ENCODE peak calls at places on chromosomes 3 and 15, in seven cellular contexts. F is psoas muscle, Z is right lobe of liver, D is heart left ventricle, G is hepatocyte, Y is tibial nerve, Q is testis. A is an unnamed sample. For H3K4me1, the result is how much of the 10 kb centered on the place peaks cover.

GRCh38 chr15:55687792-55688191 is 55.2 kb downstream of the PRTG start:
- DNase-seq in F (no peak), Z (no peak), D (no peak), G (no peak), Y (no peak), Q (no peak), A (no peak)

GRCh38 chr3:194521514-194522260 is 34.9 kb upstream of the ATP13A3 start:
- DNase-seq in F (no peak), Z (no peak), D (no peak), G (no peak), Y (no peak), Q (no peak), A (no peak)

GRCh38 chr3:58608648-58609047 is 31.5 kb upstream of the FAM107A start:
- DNase-seq in F (no peak), Z (no peak), D (peak), G (no peak), Y (no peak), Q (no peak), A (no peak)

GRCh38 chr3:151976211-151977050 is 103.0 kb downstream of the SUCNR1 start:
- DNase-seq in F (no peak), Z (no peak), D (no peak), G (peak), Y (no peak), Q (no peak), A (no peak)

GRCh38 chr3:78079514-78079913 is 1039.6 kb downstream of the ROBO2 start:
- DNase-seq in F (no peak), Z (no peak), D (no peak), G (no peak), Y (no peak), Q (no peak), A (no peak)

GRCh38 chr3:170171563-170171962 is 10.0 kb downstream of the PHC3 start:
- DNase-seq in F (no peak), Z (no peak), D (no peak), G (no peak), Y (no peak), Q (no peak), A (no peak)

GRCh38 chr3:195698325-195699147 is 22.2 kb upstream of the MUC20 start:
- DNase-seq in F (no peak), Z (no peak), D (no peak), G (no peak), Y (no peak), Q (no peak), A (no peak)

GRCh38 chr3:128567705-128568356 is 74.8 kb upstream of the GATA2 start:
- DNase-seq in F (no peak), Z (no peak), D (no peak), G (no peak), Y (no peak), Q (no peak), A (no peak)

GRCh38 chr15:58931985-58932384 is 1.5 kb downstream of the SLTM start:
- DNase-seq in F (no peak), Z (no peak), D (no peak), G (peak), Y (no peak), Q (peak), A (no peak)

GRCh38 chr3:119627461-119627860 is 29.8 kb downstream of the PLA1A start:
- DNase-seq in F (no peak), Z (no peak), D (peak), G (no peak), Y (no peak), Q (no peak), A (no peak)

GRCh38 chr3:194855025-194855391 is 169.3 kb downstream of the FAM43A start:
- DNase-seq in F (no peak), Z (no peak), D (no peak), G (no peak), Y (no peak), Q (no peak), A (no peak)

GRCh38 chr3:106068795-106069194 is 200.0 kb upstream of the CBLB start:
- DNase-seq in F (no peak), Z (no peak), D (no peak), G (no peak), Y (no peak), Q (no peak), A (no peak)

GRCh38 chr3:185677146-185677829 is 91.2 kb downstream of the SENP2 start:
- DNase-seq in F (no peak), Z (no peak), D (no peak), G (peak), Y (no peak), Q (no peak), A (no peak)

DNA sequence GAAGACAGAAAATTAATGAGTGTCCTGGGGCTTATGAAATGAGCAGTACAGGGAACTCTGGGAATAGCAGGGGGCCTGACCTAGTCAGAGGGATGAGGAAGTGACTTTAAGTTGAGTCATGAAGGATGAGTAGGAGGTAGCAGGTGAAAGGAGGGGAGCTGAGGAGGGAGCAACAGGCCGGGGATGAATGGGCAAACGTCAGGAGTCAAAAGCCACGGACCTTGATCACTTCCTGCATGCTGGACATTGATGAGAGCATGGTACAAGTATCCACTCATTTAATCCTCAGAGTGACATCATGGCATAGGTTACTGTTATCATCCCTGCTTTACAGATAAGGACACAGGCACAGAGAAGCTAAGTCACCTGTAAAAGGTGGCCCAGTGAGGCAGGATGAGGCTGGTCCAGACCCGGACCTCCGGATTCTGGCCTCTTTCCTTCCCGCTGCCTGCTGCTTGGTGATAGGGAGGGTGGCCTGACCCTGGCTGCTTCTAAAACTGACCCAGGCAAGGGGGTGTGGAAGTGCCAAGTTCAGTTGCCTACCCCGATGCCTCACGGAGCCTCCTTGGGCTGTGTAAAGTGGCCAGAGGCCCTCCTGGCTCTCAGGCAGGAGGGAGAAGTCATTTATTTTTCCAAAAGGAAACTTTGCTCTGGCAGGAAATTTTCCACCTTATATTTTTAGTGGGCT is 7.6 kb downstream of the CORO2B start:
- DNase-seq in F (no peak), Z (peak), D (no peak), G (peak), Y (no peak), Q (no peak), A (no peak)
- H3K4me1 ChIP-seq in F (under half), Z (under half), D (under half), G (under half), Y (half or more), Q (under half), A (under half)

GRCh38 chr15:96052154-96052553 is 278.3 kb upstream of the NR2F2 start:
- DNase-seq in F (no peak), Z (no peak), D (no peak), G (no peak), Y (no peak), Q (no peak), A (no peak)

GRCh38 chr15:96054029-96054428 is 276.5 kb upstream of the NR2F2 start:
- DNase-seq in F (no peak), Z (no peak), D (no peak), G (no peak), Y (no peak), Q (no peak), A (no peak)

GRCh38 chr15:96054606-96055005 is 275.9 kb upstream of the NR2F2 start:
- DNase-seq in F (no peak), Z (no peak), D (no peak), G (peak), Y (no peak), Q (no peak), A (no peak)

GRCh38 chr15:96052572-96053038 is 277.9 kb upstream of the NR2F2 start:
- DNase-seq in F (no peak), Z (no peak), D (no peak), G (peak), Y (no peak), Q (no peak), A (no peak)

GRCh38 chr15:96053039-96054021 is 277.2 kb upstream of the NR2F2 start:
- DNase-seq in F (peak), Z (peak), D (peak), G (peak), Y (no peak), Q (peak), A (no peak)
- H3K4me3 ChIP-seq in F (peak), Z (peak), D (peak), G (no peak), Y (peak), Q (peak), A (no peak)

GRCh38 chr3:113264741-113265140 is 53.4 kb downstream of the BOC start:
- DNase-seq in F (peak), Z (no peak), D (no peak), G (no peak), Y (no peak), Q (no peak), A (no peak)
- H3K4me1 ChIP-seq in F (under half), Z (under half), D (under half), G (under half), Y (under half), Q (under half), A (under half)

GRCh38 chr15:68821190-68821897 is 649 bp upstream of the ANP32A start:
- DNase-seq in F (no peak), Z (no peak), D (no peak), G (no peak), Y (no peak), Q (peak), A (no peak)

GRCh38 chr15:68823561-68823960 is 2.9 kb upstream of the ANP32A start:
- DNase-seq in F (no peak), Z (no peak), D (no peak), G (no peak), Y (no peak), Q (no peak), A (no peak)

GRCh38 chr15:68820589-68821189 is at the start of gene ANP32A:
- DNase-seq in F (peak), Z (peak), D (peak), G (peak), Y (peak), Q (peak), A (peak)

GRCh38 chr15:68821898-68822380 is 1.2 kb upstream of the ANP32A start:
- DNase-seq in F (no peak), Z (no peak), D (no peak), G (no peak), Y (no peak), Q (peak), A (no peak)

GRCh38 chr15:68822818-68823217 is 2.1 kb upstream of the ANP32A start:
- DNase-seq in F (no peak), Z (no peak), D (no peak), G (no peak), Y (no peak), Q (no peak), A (no peak)
- H3K4me3 ChIP-seq in F (no peak), Z (no peak), D (no peak), G (no peak), Y (no peak), Q (no peak), A (no peak)

DNA sequence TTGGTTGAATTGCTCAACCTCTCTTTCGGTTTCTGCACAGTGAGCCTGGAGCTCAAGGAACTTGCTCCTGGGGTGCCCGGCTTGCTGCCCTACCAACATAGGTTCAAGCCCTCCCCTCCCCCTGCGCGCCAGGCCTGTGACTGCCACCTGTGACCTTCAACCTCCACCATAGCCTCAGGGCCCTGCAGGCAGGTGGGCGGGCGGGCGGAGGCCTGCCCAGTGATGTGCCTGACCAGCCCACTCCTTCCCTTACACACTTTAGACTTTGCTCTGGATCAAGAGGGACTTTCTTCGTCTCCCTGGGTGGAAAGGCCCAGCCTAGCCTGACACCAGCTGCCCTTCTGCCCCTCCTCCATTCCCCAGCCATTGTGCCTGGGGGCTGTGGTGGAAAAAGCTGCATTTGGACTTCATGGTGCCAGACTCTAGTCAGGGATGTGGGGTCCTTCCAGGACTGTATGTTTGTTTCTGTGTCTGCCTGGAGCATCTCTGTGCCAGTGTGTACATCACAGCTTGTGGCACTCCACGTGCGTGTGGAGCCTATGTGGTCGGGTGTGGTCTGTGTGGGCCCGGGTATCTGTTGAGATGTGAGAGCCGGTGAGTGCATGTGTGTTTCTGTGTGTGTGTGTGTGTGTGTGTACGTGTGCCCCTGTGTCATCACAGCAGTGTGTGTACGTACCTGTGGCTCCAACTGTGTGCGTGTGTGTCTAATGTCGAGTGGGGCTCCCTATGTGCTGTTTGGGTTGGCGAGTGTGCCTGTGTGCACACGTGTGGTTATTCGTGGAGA is 9.5 kb downstream of the PRKCD start:
- DNase-seq in F (no peak), Z (no peak), D (peak), G (peak), Y (no peak), Q (no peak), A (no peak)
- H3K4me1 ChIP-seq in F (under half), Z (under half), D (under half), G (under half), Y (half or more), Q (under half), A (under half)

DNA sequence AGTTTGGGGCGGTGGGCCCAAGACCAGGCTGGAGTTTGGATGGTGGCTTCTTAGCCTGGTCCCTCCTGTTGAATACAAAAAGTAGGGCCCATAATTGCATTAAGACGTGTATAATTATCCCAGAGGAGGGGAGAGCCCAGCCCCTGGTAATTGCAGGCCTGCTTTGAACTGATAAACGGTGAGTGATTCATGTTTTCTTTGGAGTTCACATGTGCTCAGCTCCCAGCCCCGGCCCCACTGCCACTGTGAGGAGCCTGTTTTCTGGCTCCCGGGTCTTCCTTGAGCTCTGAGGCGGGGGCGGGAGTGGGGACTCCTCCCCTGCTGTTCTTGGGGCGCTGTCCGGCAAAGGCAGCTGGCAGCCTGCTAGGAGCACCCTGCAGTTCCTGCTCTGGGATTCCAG is 3.1 kb downstream of the PLXNA1 start:
- DNase-seq in F (no peak), Z (no peak), D (no peak), G (peak), Y (no peak), Q (no peak), A (no peak)
- H3K4me3 ChIP-seq in F (no peak), Z (no peak), D (no peak), G (no peak), Y (no peak), Q (no peak), A (no peak)

GRCh38 chr3:67361770-67362169 is 292.6 kb downstream of the SUCLG2 start:
- DNase-seq in F (no peak), Z (no peak), D (no peak), G (no peak), Y (no peak), Q (no peak), A (no peak)
- H3K4me1 ChIP-seq in F (under half), Z (under half), D (under half), G (under half), Y (under half), Q (under half), A (under half)

GRCh38 chr3:99640214-99640851 is 1.9 kb downstream of the COL8A1 start:
- DNase-seq in F (no peak), Z (no peak), D (no peak), G (no peak), Y (no peak), Q (no peak), A (no peak)
- H3K4me3 ChIP-seq in F (no peak), Z (no peak), D (peak), G (no peak), Y (no peak), Q (no peak), A (no peak)

GRCh38 chr15:70318594-70318993 is 220.9 kb upstream of the TLE3 start:
- DNase-seq in F (no peak), Z (no peak), D (no peak), G (no peak), Y (no peak), Q (no peak), A (no peak)
- H3K4me1 ChIP-seq in F (under half), Z (under half), D (under half), G (under half), Y (under half), Q (under half), A (under half)